ENCODE peak calls at places on chromosome X, in five cellular contexts. H is effector memory CD8-positive, alpha-beta T cell; Q is fibroblast of pulmonary artery; L is lower lobe of right lung; K is T-helper 2 cell. G is an unnamed sample.
A peak's percentile ranks its signal among the peaks of the same experiment; 100 is the strongest.

GRCh38 chrX:123140904-123141303 is 43.2 kb upstream of the GRIA3 start:
- DNase-seq in H (no peak), Q (no peak), L (no peak), K (no peak), G (no peak)

GRCh38 chrX:150365953-150366911 is 3.1 kb downstream of the MAMLD1 start:
- DNase-seq in H (no peak), Q (peak; percentile 51), L (peak; percentile 54), K (no peak), G (peak; percentile 39)

GRCh38 chrX:38916801-38917200 is 115.5 kb downstream of the MID1IP1 start:
- DNase-seq in H (no peak), Q (no peak), L (no peak), K (no peak), G (no peak)

GRCh38 chrX:13142891-13143290 is 98.5 kb upstream of the FAM9C start:
- DNase-seq in H (no peak), Q (no peak), L (no peak), K (no peak), G (peak; percentile 71)

GRCh38 chrX:47497274-47497673 is 14.3 kb upstream of the ZNF41 start:
- DNase-seq in H (no peak), Q (peak; percentile 57), L (no peak), K (no peak), G (peak; percentile 39)

GRCh38 chrX:107736781-107737531 is 38.6 kb downstream of the TSC22D3 start:
- DNase-seq in H (no peak), Q (peak; percentile 11), L (no peak), K (no peak), G (no peak)

GRCh38 chrX:14064632-14065432 is 35.1 kb upstream of the GEMIN8 start:
- DNase-seq in H (no peak), Q (peak; percentile 68), L (no peak), K (no peak), G (peak; percentile 78)

GRCh38 chrX:150486011-150486410 is 82.4 kb upstream of the MTM1 start:
- DNase-seq in H (peak; percentile 33), Q (peak; percentile 71), L (no peak), K (peak; percentile 68), G (peak; percentile 43)

GRCh38 chrX:67636532-67636931 is 92.7 kb downstream of the AR start:
- DNase-seq in H (no peak), Q (peak; percentile 6), L (no peak), K (no peak), G (no peak)

G was measured in amniotic epithelial cell.